ENCODE peak calls at places on chromosome 15, in seven cellular contexts. R is HCT116; Q is body of pancreas; P is activated T-cell treated with anti-CD3 and anti-CD28 coated beads, Interleukin-2, amount 50 U/mL, for 4 hours; K is Panc1; C is upper lobe of right lung; E is A549. F is an unnamed sample.

GRCh38 chr15:77774350-77774749 is 141.6 kb upstream of the LINGO1 start:
- ATAC-seq in C (no peak), Q (no peak), P (no peak), R (no peak), K (no peak), E (no peak), F (no peak)

GRCh38 chr15:32855942-32856341 is 138.1 kb downstream of the GREM1 start:
- ATAC-seq in C (peak; percentile 59), E (peak; percentile 96), P (no peak), R (peak; percentile 82), Q (peak; percentile 47), K (peak; percentile 84), F (peak; percentile 96)

GRCh38 chr15:71080705-71081104 is 34.6 kb upstream of the THSD4 start:
- ATAC-seq in R (no peak), P (no peak), Q (no peak), C (peak; percentile 27), E (no peak), K (no peak), F (no peak)

GRCh38 chr15:29910068-29910467 is 87.8 kb upstream of the TJP1 start:
- ATAC-seq in C (peak; percentile 58), P (no peak), Q (no peak), E (no peak), R (no peak), K (no peak), F (no peak)

GRCh38 chr15:101091080-101092017 is 160.5 kb downstream of the CHSY1 start:
- ATAC-seq in Q (peak; percentile 44), K (no peak), C (no peak), E (no peak), R (no peak), P (no peak), F (peak; percentile 57)

GRCh38 chr15:48396020-48396419 is 64.8 kb downstream of the DUT start:
- ATAC-seq in Q (no peak), K (no peak), E (no peak), P (no peak), C (no peak), R (no peak), F (no peak)

GRCh38 chr15:81107889-81108288 is 26.2 kb upstream of the CFAP161 start:
- ATAC-seq in P (no peak), E (no peak), R (no peak), Q (no peak), K (no peak), C (peak; percentile 76), F (no peak)

GRCh38 chr15:66292261-66293084 is 895 bp upstream of the DIS3L start:
- ATAC-seq in P (no peak), Q (peak; percentile 5), R (no peak), E (no peak), C (no peak), K (no peak), F (no peak)

GRCh38 chr15:69160141-69160975 is at the start of gene GLCE:
- ATAC-seq in R (peak; percentile 93), E (peak; percentile 93), C (peak; percentile 99), K (peak; percentile 98), Q (peak; percentile 96), P (peak; percentile 97), F (peak; percentile 99)

GRCh38 chr15:73986776-73987056 is 5.4 kb downstream of the STOML1 start:
- ATAC-seq in C (no peak), Q (no peak), P (no peak), K (no peak), E (no peak), R (no peak), F (no peak)

GRCh38 chr15:31306426-31307269 is 20.0 kb upstream of the KLF13 start:
- ATAC-seq in E (no peak), K (no peak), C (no peak), Q (no peak), R (no peak), P (no peak), F (no peak)

GRCh38 chr15:98866503-98866902 is 141.1 kb downstream of the PGPEP1L start:
- ATAC-seq in C (no peak), Q (no peak), P (no peak), R (no peak), E (peak; percentile 54), K (peak; percentile 50), F (no peak)

GRCh38 chr15:98772895-98773294 is 124.6 kb downstream of the IGF1R start:
- ATAC-seq in C (no peak), Q (no peak), K (no peak), E (no peak), R (no peak), P (peak; percentile 41), F (no peak)

GRCh38 chr15:55791576-55792400 is 48.8 kb upstream of the PRTG start:
- ATAC-seq in P (no peak), C (peak; percentile 96), K (no peak), R (peak; percentile 47), E (no peak), Q (no peak), F (no peak)

GRCh38 chr15:76185716-76186115 is 125.6 kb downstream of the ETFA start:
- ATAC-seq in R (peak; percentile 93), P (no peak), Q (peak; percentile 54), C (peak; percentile 75), K (peak; percentile 61), E (peak; percentile 51), F (no peak)

GRCh38 chr15:90884719-90885431 is 571 bp downstream of the FES start:
- ATAC-seq in C (peak; percentile 0), E (no peak), K (peak; percentile 6), Q (peak; percentile 4), P (no peak), R (no peak), F (no peak)